ENCODE peak calls at places on chromosomes 16 and 17, in four cellular contexts. O, J, K and C are unnamed samples.

GRCh38 chr16:89031715-89032659 is 55.0 kb upstream of the CBFA2T3 start:
- DNase-seq in O (no peak), K (no peak), J (no peak), C (no peak)

GRCh38 chr16:22397459-22397858 is 23.0 kb upstream of the CDR2 start:
- DNase-seq in J (no peak), O (peak; percentile 96), K (no peak), C (no peak)

GRCh38 chr16:19132898-19133297 is 19.1 kb downstream of the ITPRIPL2 start:
- DNase-seq in J (no peak), O (no peak), K (no peak), C (no peak)

GRCh38 chr17:29726721-29727252 is 104.1 kb upstream of the CORO6 start:
- DNase-seq in J (peak; percentile 59), O (peak; percentile 39), K (no peak), C (no peak)

GRCh38 chr17:65055280-65055707 is 1.2 kb downstream of the GNA13 start:
- DNase-seq in O (no peak), K (no peak), J (no peak), C (no peak)

GRCh38 chr16:20074089-20074956 is 633 bp upstream of the GPR139 start:
- DNase-seq in O (no peak), K (no peak), J (no peak), C (no peak)

GRCh38 chr17:4201231-4201630 is 58.2 kb downstream of the CYB5D2 start:
- DNase-seq in J (no peak), K (no peak), O (peak; percentile 56), C (no peak)

GRCh38 chr16:57684626-57685358 is 9.8 kb upstream of the DRC7 start:
- DNase-seq in J (no peak), O (no peak), K (no peak), C (no peak)

GRCh38 chr16:16099320-16099719 is 124.0 kb downstream of the ABCC6 start:
- DNase-seq in J (no peak), K (no peak), O (no peak), C (no peak)

GRCh38 chr16:47058295-47059086 is 85.0 kb upstream of the DNAJA2 start:
- DNase-seq in K (no peak), J (no peak), O (no peak), C (no peak)

GRCh38 chr16:230949-231348 is 1.7 kb upstream of the LUC7L start:
- DNase-seq in O (no peak), K (no peak), J (no peak), C (no peak)

GRCh38 chr16:228917-229730 is at the start of gene LUC7L:
- DNase-seq in K (peak; percentile 51), O (peak; percentile 80), J (peak; percentile 94), C (peak; percentile 91)

GRCh38 chr16:229731-230281 is 557 bp upstream of the LUC7L start:
- DNase-seq in J (no peak), K (no peak), O (no peak), C (no peak)

DNA sequence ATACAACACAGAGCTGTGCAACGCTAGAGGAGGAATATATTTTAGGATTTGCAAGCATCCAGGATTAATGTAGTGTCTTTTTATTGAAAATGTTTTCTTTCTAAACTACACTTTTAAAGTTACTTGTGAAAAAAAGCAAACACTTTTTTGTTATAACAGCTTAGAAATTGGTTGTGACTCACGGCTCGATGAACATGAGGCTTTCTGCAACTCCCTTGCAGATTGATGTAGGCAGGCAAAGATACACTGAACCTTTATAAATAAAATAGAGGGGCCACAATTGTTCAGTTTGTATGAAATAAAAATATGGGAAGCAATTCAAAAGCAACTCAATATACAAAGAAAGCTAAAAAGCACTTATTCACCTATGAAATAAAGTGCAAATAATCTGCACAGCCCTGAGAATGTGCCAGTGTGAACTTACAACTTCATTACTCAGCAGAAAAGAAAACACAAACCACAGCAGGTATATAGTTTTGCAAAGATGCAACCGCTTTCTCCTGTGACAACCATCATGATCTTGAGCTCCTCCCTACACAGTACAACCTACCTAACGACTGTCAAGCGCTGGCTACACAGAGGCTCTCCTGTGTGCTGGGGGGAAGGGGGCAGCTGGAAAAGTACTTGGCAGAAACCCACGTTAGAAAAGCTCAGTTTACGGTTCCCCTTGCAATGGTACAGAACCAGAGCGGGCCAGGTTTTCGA is 946 bp downstream of the LUC7L start:
- DNase-seq in J (peak; percentile 50), K (no peak), O (peak; percentile 10), C (no peak)
- H3K4ac ChIP-seq in J (no peak overlapping the region), K (no peak overlapping the region), O (peak overlapping the region; percentile 82), C (no peak overlapping the region)

DNA sequence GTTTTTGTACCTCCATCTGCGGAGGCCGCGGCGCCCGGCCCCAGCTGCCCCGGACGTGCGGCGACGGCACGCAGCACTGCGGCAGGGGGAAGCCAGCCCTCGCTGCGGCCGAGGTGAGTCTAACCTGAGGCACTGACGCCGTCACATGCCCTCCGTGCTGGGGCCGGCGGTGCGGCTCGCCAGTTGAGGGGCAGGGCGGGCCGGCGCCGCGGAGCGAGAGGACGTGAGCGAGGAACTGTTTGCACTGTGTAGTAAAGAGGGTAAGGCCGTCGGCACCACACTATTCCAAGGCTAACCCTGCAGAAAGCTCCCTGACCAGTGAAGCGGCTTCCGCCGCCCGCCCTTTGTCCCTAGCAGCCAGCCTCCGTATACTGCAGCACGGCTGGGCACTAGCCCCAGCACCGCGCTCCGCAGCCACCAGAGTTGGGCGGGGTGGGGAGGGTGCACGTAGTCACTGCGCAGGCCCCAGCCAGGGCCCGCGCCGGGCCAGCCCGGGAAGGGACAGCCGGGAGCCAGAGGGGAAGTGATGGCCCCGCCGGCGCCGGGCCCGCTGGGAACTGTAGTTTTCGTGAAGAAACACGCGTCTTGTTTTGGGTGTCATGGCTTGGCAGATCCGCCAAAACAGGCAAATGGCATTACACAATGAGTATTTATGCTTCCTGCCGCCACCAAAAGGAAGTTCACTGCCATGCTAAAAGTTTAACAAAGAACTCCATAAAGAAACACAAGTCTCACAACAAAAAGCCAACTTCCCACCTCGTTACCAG is 580 bp upstream of the KANSL1 start:
- DNase-seq in O (peak; percentile 88), K (peak; percentile 80), J (peak; percentile 99), C (peak; percentile 98)
- H4K5ac ChIP-seq in O (peak overlapping the region; percentile 85), K (peak overlapping the region; percentile 90), J (no peak overlapping the region), C (peak overlapping the region; percentile 1)

GRCh38 chr16:2516391-2517240 is 2.9 kb downstream of the ATP6V0C start:
- DNase-seq in J (no peak), K (no peak), O (peak; percentile 10), C (no peak)
- H3K4ac ChIP-seq in J (no peak overlapping the region), K (no peak overlapping the region), O (peak overlapping the region; percentile 22), C (no peak overlapping the region)

DNA sequence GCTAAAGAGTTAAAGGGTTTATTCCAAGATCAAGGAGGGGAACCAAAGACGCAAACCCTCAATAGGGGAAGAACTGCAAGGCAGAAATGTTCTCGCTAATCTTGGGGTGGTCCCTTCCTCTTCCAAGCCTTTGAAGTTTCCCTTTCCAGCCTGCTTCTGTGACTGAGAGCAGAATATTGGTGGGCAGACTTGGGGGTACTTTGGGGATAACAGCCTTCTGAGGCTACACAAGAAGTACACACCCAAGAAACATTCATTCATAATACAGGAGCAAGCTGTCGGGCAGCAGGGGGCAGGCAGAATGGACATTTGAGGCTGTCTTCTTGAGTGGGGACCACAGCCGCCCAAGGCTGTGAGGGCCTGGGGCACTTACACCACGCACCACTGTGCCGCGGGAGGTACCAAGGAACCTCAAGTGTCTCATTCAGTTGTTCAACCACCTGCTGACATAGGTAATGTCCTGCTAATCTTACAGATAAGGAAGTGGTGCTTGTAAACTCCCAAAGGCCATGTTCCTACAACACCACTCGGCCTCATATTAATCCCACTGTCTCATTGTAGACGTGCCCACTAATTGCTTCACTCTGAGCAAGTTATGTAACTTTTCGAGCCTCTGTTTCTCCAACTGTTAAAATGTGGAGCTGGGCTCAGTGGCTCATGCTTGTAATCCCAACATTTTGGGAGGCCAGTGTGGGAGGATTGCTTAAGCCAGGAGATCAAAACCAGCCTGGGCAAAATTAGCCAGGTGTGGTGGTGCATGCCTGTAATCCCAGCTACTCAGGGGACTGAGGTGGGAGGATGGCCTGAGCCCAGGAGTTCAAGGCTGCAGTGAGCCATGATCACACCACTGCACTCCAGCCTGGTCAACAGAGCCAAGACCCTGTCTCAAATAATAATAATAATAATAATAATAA is 2.5 kb upstream of the MRPS23 start:
- DNase-seq in K (no peak), J (peak; percentile 82), O (no peak), C (no peak)
- H4K5ac ChIP-seq in K (no peak overlapping the region), J (no peak overlapping the region), O (peak overlapping the region; percentile 2), C (no peak overlapping the region)

GRCh38 chr17:73271078-73271477 is 9.4 kb upstream of the CPSF4L start:
- DNase-seq in K (no peak), O (no peak), J (no peak), C (no peak)

GRCh38 chr17:73267648-73268537 is 6.2 kb upstream of the CPSF4L start:
- DNase-seq in J (no peak), K (no peak), O (no peak), C (no peak)

GRCh38 chr17:73268582-73269328 is 7.1 kb upstream of the CPSF4L start:
- DNase-seq in O (no peak), K (no peak), J (no peak), C (no peak)

GRCh38 chr17:73269329-73269615 is 7.6 kb upstream of the CPSF4L start:
- DNase-seq in J (no peak), O (no peak), K (no peak), C (no peak)

GRCh38 chr17:73269791-73270190 is 8.1 kb upstream of the CPSF4L start:
- DNase-seq in J (no peak), O (no peak), K (no peak), C (no peak)
- H3K4ac ChIP-seq in J (no peak overlapping the region), O (no peak overlapping the region), K (no peak overlapping the region), C (no peak overlapping the region)

DNA sequence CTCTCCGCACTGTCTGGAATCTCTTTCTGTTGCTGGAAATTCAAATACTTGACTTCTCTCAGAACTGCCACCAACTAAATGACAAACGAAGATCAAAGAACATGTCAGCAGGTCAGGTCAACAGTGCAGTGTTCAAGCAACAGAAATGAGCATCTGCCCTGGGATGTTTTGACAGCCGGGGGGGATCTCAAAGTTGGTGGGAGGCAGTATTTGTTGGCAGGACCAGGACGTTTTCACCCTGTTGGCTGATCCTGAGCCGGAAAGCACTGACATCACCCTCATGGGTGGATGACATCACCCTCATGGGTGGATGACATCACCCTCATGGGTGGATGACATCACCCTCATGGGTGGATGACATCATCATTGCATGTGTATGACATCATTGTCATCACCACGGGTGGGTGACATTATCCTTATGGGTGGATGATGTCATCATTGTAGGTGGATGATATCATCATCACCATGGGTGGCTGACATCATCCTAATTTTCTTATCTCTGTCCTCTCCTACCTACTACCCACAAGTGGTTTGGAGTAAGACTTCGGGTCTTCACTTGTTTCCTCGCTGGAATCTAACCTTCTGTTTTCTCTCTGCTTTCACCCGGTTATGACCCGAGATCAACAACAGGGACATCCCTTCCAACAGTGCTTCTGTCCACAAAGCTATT is 18.9 kb downstream of the DNAH17 start:
- DNase-seq in O (no peak), K (no peak), J (peak; percentile 56), C (no peak)
- H4K5ac ChIP-seq in O (no peak overlapping the region), K (no peak overlapping the region), J (no peak overlapping the region), C (no peak overlapping the region)